ENCODE peak calls at places on chromosomes 11 and 22, in nine cellular contexts. O, T, U, Q, E, A, M, F and J are unnamed samples.

GRCh38 chr11:34564406-34564805 is 50.8 kb upstream of the ELF5 start:
- DNase-seq in O (no peak), T (no peak), U (no peak), Q (peak; percentile 55), E (no peak), A (no peak), M (no peak), F (no peak), J (no peak)

GRCh38 chr11:75468534-75469340 is 35.7 kb upstream of the KLHL35 start:
- DNase-seq in O (no peak), T (peak; percentile 83), U (no peak), Q (no peak), E (no peak), A (peak; percentile 24), M (no peak), F (no peak), J (no peak)

GRCh38 chr11:58494096-58494495 is 13.8 kb downstream of the OR5B21 start:
- DNase-seq in O (no peak), T (no peak), U (no peak), Q (peak; percentile 37), E (no peak), A (no peak), M (no peak), F (no peak), J (no peak)

GRCh38 chr11:78821371-78822306 is 247.0 kb upstream of the NARS2 start:
- DNase-seq in O (no peak), T (no peak), U (no peak), Q (no peak), E (no peak), A (no peak), M (no peak), F (no peak), J (no peak)

GRCh38 chr11:118827118-118827517 is 36.2 kb upstream of the DDX6 start:
- DNase-seq in O (no peak), T (no peak), U (no peak), Q (no peak), E (no peak), A (no peak), M (no peak), F (no peak), J (no peak)

GRCh38 chr11:23727821-23728220 is 769.0 kb upstream of the LUZP2 start:
- DNase-seq in O (no peak), T (no peak), U (no peak), Q (peak; percentile 12), E (no peak), A (no peak), M (no peak), F (no peak), J (no peak)

GRCh38 chr22:48889887-48890692 is 937.6 kb downstream of the BRD1 start:
- DNase-seq in O (no peak), T (peak; percentile 45), U (no peak), Q (no peak), E (no peak), A (no peak), M (no peak), F (no peak), J (no peak)

GRCh38 chr22:47395481-47395880 is 633.0 kb downstream of the TBC1D22A start:
- DNase-seq in O (no peak), T (peak; percentile 40), U (no peak), Q (no peak), E (no peak), A (no peak), M (no peak), F (no peak), J (no peak)

GRCh38 chr22:23098718-23099524 is 28.6 kb downstream of the GNAZ start:
- DNase-seq in O (no peak), T (no peak), U (no peak), Q (no peak), E (no peak), A (peak; percentile 60), M (no peak), F (peak; percentile 58), J (no peak)

GRCh38 chr22:48492371-48493320 is 1335.0 kb downstream of the BRD1 start:
- DNase-seq in O (no peak), T (peak; percentile 80), U (no peak), Q (peak; percentile 31), E (peak; percentile 82), A (peak; percentile 50), M (peak; percentile 89), F (peak; percentile 63), J (peak; percentile 45)

GRCh38 chr11:57901278-57901677 is 122.4 kb upstream of the OR9Q1 start:
- DNase-seq in O (no peak), T (no peak), U (no peak), Q (no peak), E (no peak), A (no peak), M (no peak), F (no peak), J (no peak)

DNA sequence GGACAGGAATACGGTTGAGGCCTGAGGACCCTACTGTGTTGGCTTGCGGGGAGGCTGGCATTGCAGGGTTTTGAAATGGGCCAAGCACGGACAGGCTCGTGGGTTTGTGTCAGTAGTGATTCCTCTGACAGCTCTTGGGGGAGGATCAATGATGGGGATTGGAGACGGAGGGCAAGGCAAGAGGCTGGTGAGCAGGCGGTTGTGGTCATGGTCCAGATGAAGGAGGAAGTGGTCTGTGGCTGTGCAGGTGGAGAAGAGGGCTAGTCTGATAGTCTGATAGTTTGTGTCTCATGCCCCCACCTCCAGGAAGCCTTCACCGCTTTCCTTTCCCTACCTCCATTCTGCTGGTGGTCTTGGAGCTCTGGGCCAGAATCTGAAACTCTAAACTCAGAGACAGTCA is 3.0 kb downstream of the MAFF start:
- DNase-seq in O (no peak), T (no peak), U (peak; percentile 50), Q (no peak), E (no peak), A (no peak), M (no peak), F (no peak), J (no peak)
- H3K4me3 ChIP-seq in O (no peak overlapping the region), T (no peak overlapping the region), U (no peak overlapping the region), Q (no peak overlapping the region), E (no peak overlapping the region), A (no peak overlapping the region), M (no peak overlapping the region), F (no peak overlapping the region), J (no peak overlapping the region)

GRCh38 chr11:59761985-59762384 is 6.8 kb downstream of the STX3 start:
- DNase-seq in O (no peak), T (no peak), U (no peak), Q (no peak), E (no peak), A (no peak), M (no peak), F (no peak), J (no peak)
- H3K4me1 ChIP-seq in O (no peaks in the 10 kb centered on the region), T (peaks cover 28% of the 10 kb centered on the region), U (peaks cover 16% of the 10 kb centered on the region), Q (peaks cover 8% of the 10 kb centered on the region), E (peaks cover 8% of the 10 kb centered on the region), A (peaks cover 20% of the 10 kb centered on the region), M (peaks cover 18% of the 10 kb centered on the region), F (no peaks in the 10 kb centered on the region), J (no peaks in the 10 kb centered on the region)

DNA sequence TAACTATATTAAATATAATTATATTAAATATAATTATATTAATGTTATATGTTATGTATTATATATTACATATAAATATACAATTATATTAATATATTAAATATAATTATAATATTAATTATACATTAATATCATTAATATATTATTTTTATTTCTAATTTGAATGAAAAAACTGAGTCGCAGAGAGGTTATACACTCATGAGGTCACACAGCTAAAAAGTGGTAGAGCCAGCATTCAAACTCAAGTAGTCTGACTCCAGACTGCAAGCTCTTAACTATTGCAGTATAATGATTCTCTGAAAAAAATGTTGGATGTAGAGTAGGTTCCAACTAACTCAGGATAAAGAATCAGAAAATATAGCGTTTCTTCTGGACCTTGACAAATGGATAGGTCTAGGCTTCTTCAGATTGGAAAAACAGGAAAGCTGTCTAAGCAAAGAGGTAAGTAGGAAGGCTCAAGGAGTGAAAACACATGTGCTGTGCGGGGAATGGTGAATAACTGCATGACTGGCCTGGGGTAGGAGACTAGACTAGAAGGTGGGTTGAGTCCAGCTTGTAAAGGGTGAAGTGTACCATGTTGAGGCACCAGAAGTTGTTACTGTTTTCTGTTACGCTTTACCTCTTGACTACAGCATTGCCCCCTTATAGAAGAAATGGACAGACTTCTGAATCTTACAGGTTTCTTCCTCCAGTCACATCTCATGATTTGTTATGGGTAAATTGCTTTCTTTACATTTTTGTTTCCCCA is 80.3 kb downstream of the TRIM44 start:
- DNase-seq in O (no peak), T (no peak), U (no peak), Q (no peak), E (no peak), A (no peak), M (no peak), F (no peak), J (no peak)
- H3K36me3 ChIP-seq in O (no peaks in the 10 kb centered on the region), T (no peaks in the 10 kb centered on the region), U (no peaks in the 10 kb centered on the region), Q (no peaks in the 10 kb centered on the region), E (no peaks in the 10 kb centered on the region), A (no peaks in the 10 kb centered on the region), M (peaks cover 5% of the 10 kb centered on the region), F (no peaks in the 10 kb centered on the region), J (no peaks in the 10 kb centered on the region)

GRCh38 chr11:46391186-46391577 is 394 bp downstream of the CHRM4 start:
- DNase-seq in O (no peak), T (no peak), U (no peak), Q (no peak), E (no peak), A (no peak), M (no peak), F (no peak), J (no peak)

GRCh38 chr11:46388619-46389449 is 2.7 kb downstream of the CHRM4 start:
- DNase-seq in O (no peak), T (no peak), U (no peak), Q (no peak), E (no peak), A (no peak), M (peak; percentile 37), F (no peak), J (no peak)

GRCh38 chr11:46389450-46390330 is 1.9 kb downstream of the CHRM4 start:
- DNase-seq in O (no peak), T (peak; percentile 88), U (no peak), Q (peak; percentile 59), E (peak; percentile 53), A (peak; percentile 76), M (peak; percentile 93), F (peak; percentile 54), J (peak; percentile 58)

GRCh38 chr11:46391578-46392420 is at the start of gene CHRM4:
- DNase-seq in O (no peak), T (no peak), U (no peak), Q (peak; percentile 26), E (no peak), A (peak; percentile 60), M (peak; percentile 77), F (no peak), J (peak; percentile 52)

DNA sequence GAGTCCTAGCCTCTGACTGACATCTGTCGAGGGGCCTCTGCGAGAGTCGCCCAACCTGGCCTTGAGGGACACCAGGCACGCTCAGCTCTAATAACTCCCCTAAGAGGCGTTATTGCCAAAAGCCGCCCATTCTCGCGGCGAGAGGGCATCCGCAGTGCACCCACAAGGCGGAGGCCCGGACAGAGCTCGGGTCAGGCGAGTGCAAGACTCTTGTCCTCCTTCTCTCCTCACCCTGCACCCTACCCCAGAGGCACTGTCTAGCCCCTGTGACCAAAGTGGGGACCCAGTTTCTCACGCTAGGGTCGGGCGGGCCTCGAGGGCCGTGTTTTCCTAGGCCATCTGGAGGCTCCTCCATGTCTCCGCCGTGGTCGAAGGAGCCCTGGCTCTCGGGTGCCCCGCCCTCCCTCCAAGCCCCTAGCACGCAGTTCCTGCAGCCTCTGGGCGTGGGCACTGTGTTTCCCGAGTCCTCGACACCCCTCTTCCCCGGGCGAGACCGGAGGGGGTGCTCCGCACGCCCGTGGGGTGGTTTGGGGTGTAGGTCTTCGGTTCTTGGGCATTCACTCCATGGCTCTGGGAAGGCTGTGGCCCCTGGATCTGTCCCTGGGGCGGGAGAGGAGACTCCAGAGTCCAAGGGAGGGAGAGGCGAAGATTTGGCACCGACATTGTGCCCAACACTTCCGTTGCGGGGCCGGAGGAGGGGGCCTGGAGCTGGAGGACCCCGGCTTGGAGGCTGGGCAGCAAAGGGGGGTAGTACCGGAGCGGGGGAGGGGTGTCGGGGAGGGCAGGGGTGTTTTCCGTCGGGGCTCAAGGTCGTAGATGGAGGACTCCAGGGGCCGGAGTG is 1.0 kb downstream of the CHRM4 start:
- DNase-seq in O (no peak), T (no peak), U (no peak), Q (no peak), E (no peak), A (no peak), M (peak; percentile 39), F (no peak), J (peak; percentile 14)
- H3K4me3 ChIP-seq in O (no peak overlapping the region), T (no peak overlapping the region), U (no peak overlapping the region), Q (no peak overlapping the region), E (no peak overlapping the region), A (no peak overlapping the region), M (peak overlapping the region; percentile 53), F (no peak overlapping the region), J (peak overlapping the region; percentile 37)